ENCODE peak calls at places on chromosomes 12 and 14, in five cellular contexts. K, F, C, Q and Y are unnamed samples.

GRCh38 chr14:95452176-95452889 is 64.1 kb downstream of the SYNE3 start:
- DNase-seq in Q (no peak), K (no peak), F (no peak), C (no peak), Y (no peak)

GRCh38 chr12:58575281-58575680 is 345.0 kb downstream of the LRIG3 start:
- DNase-seq in C (no peak), K (no peak), F (no peak), Q (no peak), Y (peak; percentile 21)

GRCh38 chr14:99564256-99564902 is 39.6 kb downstream of the CCDC85C start:
- DNase-seq in Q (peak; percentile 72), K (no peak), C (peak; percentile 59), F (no peak), Y (peak; percentile 35)

GRCh38 chr14:40985584-40985983 is 621.1 kb upstream of the LRFN5 start:
- DNase-seq in K (no peak), F (no peak), Q (no peak), C (no peak), Y (no peak)

GRCh38 chr12:95257541-95257940 is 39.9 kb downstream of the VEZT start:
- DNase-seq in F (no peak), Q (no peak), C (no peak), K (no peak), Y (no peak)

GRCh38 chr12:90816353-90817089 is 138.5 kb downstream of the CCER1 start:
- DNase-seq in Q (no peak), F (no peak), K (no peak), C (no peak), Y (no peak)

GRCh38 chr12:64088431-64089349 is 133.4 kb downstream of the KICS2 start:
- DNase-seq in K (no peak), F (no peak), Q (no peak), C (peak; percentile 73), Y (no peak)

GRCh38 chr14:49220492-49220891 is 365.7 kb downstream of the RPS29 start:
- DNase-seq in F (no peak), Q (no peak), K (no peak), C (no peak), Y (no peak)

GRCh38 chr12:30515351-30515750 is 180.3 kb downstream of the IPO8 start:
- DNase-seq in Q (no peak), C (no peak), F (no peak), K (no peak), Y (no peak)

GRCh38 chr14:35534130-35534883 is at the start of gene INSM2:
- DNase-seq in C (peak; percentile 15), Q (no peak), K (no peak), F (no peak), Y (peak; percentile 46)

GRCh38 chr12:58530421-58531067 is 389.8 kb downstream of the LRIG3 start:
- DNase-seq in K (no peak), F (no peak), Q (no peak), C (no peak), Y (no peak)

GRCh38 chr12:55736780-55737580 is 5.9 kb upstream of the GDF11 start:
- DNase-seq in Q (peak; percentile 66), F (no peak), K (no peak), C (peak; percentile 87), Y (peak; percentile 51)

GRCh38 chr14:96727490-96727889 is 69.7 kb upstream of the VRK1 start:
- DNase-seq in Q (no peak), C (no peak), K (no peak), F (no peak), Y (no peak)

GRCh38 chr14:100775831-100776591 is 49.3 kb downstream of the DLK1 start:
- DNase-seq in C (peak; percentile 5), Q (no peak), K (no peak), F (no peak), Y (no peak)

GRCh38 chr14:24052656-24053547 is 1.1 kb downstream of the CARMIL3 start:
- DNase-seq in K (no peak), F (no peak), Q (no peak), C (no peak), Y (peak; percentile 52)

GRCh38 chr14:77372304-77372841 is 4.5 kb downstream of the TMED8 start:
- DNase-seq in F (no peak), C (no peak), Q (no peak), K (peak; percentile 83), Y (no peak)

GRCh38 chr12:46660276-46660675 is 165.5 kb downstream of the SLC38A4 start:
- DNase-seq in Q (no peak), K (no peak), C (no peak), F (no peak), Y (no peak)

GRCh38 chr12:69068431-69068830 is 135.5 kb upstream of the CPM start:
- DNase-seq in F (no peak), C (peak; percentile 63), Q (no peak), K (no peak), Y (no peak)

GRCh38 chr12:6039894-6040601 is 84.4 kb downstream of the VWF start:
- DNase-seq in C (peak; percentile 51), K (no peak), F (no peak), Q (peak; percentile 56), Y (no peak)

DNA sequence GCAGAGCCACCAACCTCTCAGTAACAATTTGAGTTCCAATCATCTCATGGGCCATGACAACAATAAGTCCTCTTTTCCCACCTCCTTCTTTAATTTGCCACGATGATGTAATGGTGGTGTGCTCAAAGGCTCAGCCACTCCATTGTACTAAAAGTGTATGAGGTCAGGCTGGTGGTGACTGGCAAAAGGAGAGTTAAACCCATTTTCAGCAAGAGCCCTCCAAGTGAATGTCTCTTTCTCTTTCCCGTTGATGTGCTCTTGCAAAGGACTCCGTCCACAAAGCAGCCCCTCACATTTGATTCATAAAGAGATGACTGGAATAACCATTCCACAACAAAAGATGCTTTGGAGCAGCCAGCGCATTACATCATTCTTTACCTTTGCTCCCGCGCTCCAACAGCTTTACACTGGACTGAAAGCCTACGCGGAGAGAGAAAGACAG is 41.6 kb downstream of the DUSP16 start:
- DNase-seq in C (no peak), K (no peak), F (no peak), Q (no peak), Y (no peak)
- H3K4me3 ChIP-seq in C (no peak overlapping the region), K (no peak overlapping the region), F (no peak overlapping the region), Q (no peak overlapping the region), Y (peak overlapping the region; percentile 40)

DNA sequence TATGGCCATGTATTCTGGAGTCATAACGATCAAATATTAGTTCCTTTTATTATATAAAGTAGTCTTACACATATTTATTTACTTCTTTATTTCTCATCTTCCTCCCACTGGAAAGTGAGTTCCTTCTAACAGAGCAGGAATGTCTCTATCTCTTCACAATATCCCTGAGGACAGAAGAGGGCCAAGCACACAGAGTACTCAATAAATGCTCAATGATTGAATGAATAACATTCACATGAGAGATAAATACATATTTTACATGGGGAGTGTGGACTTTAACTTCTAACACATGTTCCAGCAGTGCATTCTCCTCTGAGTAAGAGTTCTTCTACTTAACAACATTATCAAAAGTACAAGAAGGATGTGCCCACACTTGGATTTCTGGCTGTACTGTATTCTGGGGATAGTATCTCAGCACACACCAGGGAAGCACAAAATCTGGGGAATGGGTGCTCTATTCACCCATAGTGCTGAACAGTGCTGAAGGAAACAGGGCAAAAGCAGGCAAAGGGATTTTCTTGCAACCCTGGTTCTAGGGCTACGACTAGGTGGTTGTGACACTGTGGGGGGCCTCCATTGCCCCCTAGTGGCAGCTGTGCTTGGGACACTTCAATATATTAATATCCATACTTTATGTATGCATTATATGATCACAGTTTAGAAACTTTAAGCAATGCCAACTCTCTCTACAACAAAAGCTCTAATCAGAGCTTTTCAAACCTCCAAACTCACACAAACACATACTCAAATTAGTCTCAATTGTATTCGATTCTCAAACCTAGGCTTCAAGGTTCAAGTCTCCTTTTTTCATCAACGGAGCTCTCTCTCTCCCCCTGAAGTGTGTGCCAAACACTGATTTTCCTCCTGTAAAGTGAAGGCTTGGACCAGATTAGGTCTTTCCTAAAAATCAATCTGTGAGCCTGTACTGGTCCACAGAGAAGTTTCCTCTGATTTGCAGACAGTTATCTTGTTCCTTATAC is 115.5 kb downstream of the SLC2A13 start:
- DNase-seq in K (peak; percentile 9), Q (peak; percentile 42), C (peak; percentile 64), F (no peak), Y (peak; percentile 49)
- TF ChIP-seq CTCF in K (peak; percentile 86), Q (no peak), C (peak; percentile 76), F (peak; percentile 71), Y (peak; percentile 63)

DNA sequence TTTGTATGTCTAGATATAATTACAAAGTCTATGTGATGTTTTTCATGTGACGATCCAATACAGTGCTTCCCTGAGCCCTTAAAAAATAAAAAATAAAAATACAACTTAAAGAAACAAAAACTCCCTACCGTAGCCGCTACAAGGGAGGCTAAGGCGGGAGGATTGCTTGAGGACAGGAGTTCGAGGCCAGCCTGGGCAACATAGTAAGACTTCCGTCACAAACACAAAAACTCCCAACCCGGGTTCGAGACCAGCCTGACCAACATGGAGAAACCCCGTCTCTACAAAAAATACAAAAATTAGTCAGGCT is 669 bp upstream of the CDKN3 start:
- DNase-seq in F (no peak), C (no peak), Q (no peak), K (no peak), Y (no peak)
- H3K4me3 ChIP-seq in F (peak overlapping the region; percentile 78), C (no peak overlapping the region), Q (peak overlapping the region; percentile 49), K (peak overlapping the region; percentile 73), Y (peak overlapping the region; percentile 91)

GRCh38 chr14:80202888-80203562 is 8.3 kb downstream of the DIO2 start:
- DNase-seq in K (no peak), Q (no peak), C (no peak), F (no peak), Y (no peak)
- TF ChIP-seq CTCF in K (peak; percentile 79), Q (no peak), C (no peak), F (no peak), Y (no peak)

DNA sequence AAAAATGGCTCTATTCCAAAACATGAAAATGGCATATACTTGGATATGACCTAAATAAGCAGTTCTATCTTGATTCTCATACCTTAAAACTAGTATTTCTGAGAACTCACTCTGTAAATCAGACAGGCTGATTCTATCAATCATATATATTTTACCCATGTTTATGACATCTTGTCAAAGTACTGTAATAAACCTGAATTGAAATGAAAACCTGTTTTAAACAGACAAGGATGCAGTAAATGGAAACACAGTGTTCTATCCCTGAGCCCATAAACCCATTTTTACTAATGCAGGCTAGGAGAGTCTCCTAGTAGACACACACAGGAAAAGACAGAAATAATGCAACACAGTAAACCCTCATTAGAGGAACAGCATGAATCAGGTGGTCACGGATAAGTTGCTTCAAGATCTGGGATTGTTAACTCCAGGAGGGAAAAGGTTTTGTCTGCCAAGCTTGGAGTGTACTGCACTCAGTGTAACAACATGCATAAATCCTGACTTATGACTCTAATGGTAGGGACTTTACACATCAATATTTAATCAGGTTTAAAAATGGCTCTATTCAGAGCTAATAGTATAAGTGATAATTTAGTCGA is 93.6 kb upstream of the CPNE8 start:
- DNase-seq in C (no peak), K (no peak), Q (no peak), F (no peak), Y (no peak)
- H3K4me3 ChIP-seq in C (no peak overlapping the region), K (no peak overlapping the region), Q (no peak overlapping the region), F (no peak overlapping the region), Y (no peak overlapping the region)